ENCODE peak calls at places on chromosomes 2 and 18, in nine cellular contexts. L is activated CD4-positive, alpha-beta T cell treated with anti-CD3 and anti-CD28 coated beads, Interleukin-2, amount 50 U/mL, for 48 hours; D is activated CD8-positive, alpha-beta memory T cell treated with anti-CD3 and anti-CD28 coated beads, Interleukin-2, amount 10 ng/mL, durations not matched to agents 7 days and 5 days; F is ELR; X is endothelial cell; G is substantia nigra; K is HS-5; E is GM23338; M is Daoy. A is an unnamed sample.

GRCh38 chr18:13889661-13890060 is 25.7 kb downstream of the MC2R start:
- DNase-seq in L (no peak), D (no peak), F (peak), X (no peak), G (no peak), K (peak), E (no peak), M (peak), A (peak)

GRCh38 chr2:230891108-230891507 is 26.4 kb downstream of the ITM2C start:
- DNase-seq in L (no peak), D (no peak), F (peak), X (no peak), G (no peak), K (no peak), E (no peak), M (peak), A (no peak)

GRCh38 chr2:191856111-191856876 is 9.4 kb upstream of the CAVIN2 start:
- DNase-seq in L (no peak), D (no peak), F (no peak), X (no peak), G (no peak), K (no peak), E (no peak), M (no peak), A (no peak)

GRCh38 chr2:201257381-201257940 is 2.9 kb upstream of the CASP8 start:
- DNase-seq in L (peak), D (peak), F (no peak), X (peak), G (peak), K (no peak), E (no peak), M (peak), A (no peak)

GRCh38 chr2:66509326-66509811 is 74.4 kb downstream of the MEIS1 start:
- DNase-seq in L (no peak), D (no peak), F (peak), X (no peak), G (no peak), K (no peak), E (peak), M (peak), A (no peak)

GRCh38 chr2:237025090-237025865 is 60.4 kb upstream of the COPS8 start:
- DNase-seq in L (no peak), D (no peak), F (peak), X (no peak), G (no peak), K (peak), E (no peak), M (peak), A (peak)

GRCh38 chr2:157838442-157839161 is 37.5 kb downstream of the ACVR1 start:
- DNase-seq in L (no peak), D (no peak), F (peak), X (no peak), G (no peak), K (no peak), E (peak), M (peak), A (peak)

GRCh38 chr18:28960146-28960545 is 783.2 kb upstream of the CDH2 start:
- DNase-seq in L (no peak), D (no peak), F (peak), X (no peak), G (no peak), K (peak), E (no peak), M (no peak), A (no peak)